ENCODE peak calls at places on chromosome 11, in four cellular contexts. Z is psoas muscle, O is keratinocyte, A is fibroblast of mammary gland. U is an unnamed sample.

GRCh38 chr11:57711414-57712255 is at the start of gene MED19:
- DNase-seq in Z (peak), O (peak), A (peak), U (peak)

GRCh38 chr11:80727315-80727714 is 1286.5 kb upstream of the TENM4 start:
- DNase-seq in A (peak), Z (no peak), O (no peak), U (no peak)

GRCh38 chr11:126530416-126530815 is 174.9 kb downstream of the ST3GAL4 start:
- DNase-seq in A (no peak), Z (no peak), O (no peak), U (no peak)

GRCh38 chr11:74647404-74647803 is 55.0 kb downstream of the POLD3 start:
- DNase-seq in Z (no peak), O (no peak), A (peak), U (no peak)

GRCh38 chr11:11463397-11463796 is 110.3 kb upstream of the CSNK2A3 start:
- DNase-seq in A (no peak), Z (no peak), O (no peak), U (no peak)

GRCh38 chr11:80163011-80163410 is 722.2 kb upstream of the TENM4 start:
- DNase-seq in A (no peak), Z (no peak), O (no peak), U (no peak)

GRCh38 chr11:110837535-110838127 is 125.4 kb upstream of the ARHGAP20 start:
- DNase-seq in O (no peak), Z (no peak), A (no peak), U (no peak)

GRCh38 chr11:122755409-122755808 is 82.9 kb upstream of the CRTAM start:
- DNase-seq in A (no peak), O (no peak), Z (no peak), U (no peak)

DNA sequence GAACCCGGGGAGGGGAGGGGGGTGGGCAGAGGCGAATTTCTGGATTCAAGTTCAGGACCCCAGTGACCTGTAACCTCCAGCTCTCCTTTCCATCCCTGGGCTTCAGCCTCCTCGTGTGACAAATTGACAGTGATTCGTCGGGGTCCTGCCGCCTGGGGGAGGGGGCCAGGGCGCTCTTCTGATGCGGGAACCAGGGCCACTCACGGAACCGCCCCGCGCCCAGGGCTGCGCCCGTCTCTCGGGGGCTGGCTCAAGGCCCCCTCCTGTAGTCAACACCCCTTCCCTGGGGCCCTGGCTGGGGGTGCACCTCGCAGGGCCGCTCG is 92.8 kb upstream of the ANO1 start:
- DNase-seq in Z (no peak), O (no peak), A (no peak), U (no peak)
- H3K4me3 ChIP-seq in Z (peak), O (no peak), A (no peak), U (peak)

GRCh38 chr11:118607401-118608267 is at the start of gene PHLDB1:
- DNase-seq in A (peak), O (no peak), Z (peak), U (peak)
- TF ChIP-seq CTCF in A (peak), O (peak), Z (peak), U (peak)

GRCh38 chr11:638616-639323 is 1.7 kb downstream of the DRD4 start:
- DNase-seq in A (no peak), O (no peak), Z (no peak), U (no peak)

GRCh38 chr11:637333-637592 is 194 bp downstream of the DRD4 start:
- DNase-seq in Z (peak), O (no peak), A (no peak), U (no peak)

GRCh38 chr11:637593-638507 is 781 bp downstream of the DRD4 start:
- DNase-seq in A (no peak), Z (peak), O (no peak), U (no peak)

GRCh38 chr11:635945-636510 is 1.0 kb upstream of the DRD4 start:
- DNase-seq in Z (no peak), A (no peak), O (no peak), U (no peak)

GRCh38 chr11:636511-637332 is at the start of gene DRD4:
- DNase-seq in A (no peak), O (no peak), Z (peak), U (no peak)
- H3K4me3 ChIP-seq in A (no peak), O (no peak), Z (peak), U (peak)

DNA sequence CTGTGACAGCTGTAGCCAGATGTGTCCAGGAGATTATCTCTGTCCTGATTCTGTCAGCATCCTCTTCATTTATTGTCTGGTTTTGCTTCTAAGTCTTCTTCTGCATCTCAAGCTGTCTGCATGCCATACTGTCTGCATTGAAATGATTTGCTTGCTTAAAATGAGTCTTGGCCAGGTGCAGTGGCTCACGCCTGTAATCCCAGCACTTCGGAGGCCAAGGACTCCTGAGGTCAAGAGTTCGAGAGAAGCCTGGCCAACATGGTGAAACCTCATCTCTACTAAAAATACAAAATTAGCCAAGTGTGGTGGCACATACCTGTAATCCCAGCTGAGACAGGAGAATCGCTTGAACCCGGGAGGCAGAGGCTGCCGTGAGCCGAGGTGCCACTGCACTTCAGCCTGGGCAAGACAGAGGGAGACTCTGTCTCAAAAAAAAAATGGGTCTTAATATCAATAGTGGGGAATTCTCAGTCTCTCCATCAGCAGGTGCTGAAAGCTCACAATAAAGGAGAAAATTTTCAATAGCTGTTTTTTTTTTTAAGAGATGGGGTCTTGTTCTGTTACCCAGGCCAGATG is 39.2 kb upstream of the AMPD3 start:
- DNase-seq in Z (no peak), O (no peak), A (no peak), U (no peak)
- TF ChIP-seq CTCF in Z (peak), O (peak), A (no peak), U (no peak)

GRCh38 chr11:18722293-18722637 is 3.7 kb downstream of the IGSF22 start:
- DNase-seq in O (no peak), A (no peak), Z (no peak), U (no peak)
- H3K4me3 ChIP-seq in O (peak), A (no peak), Z (peak), U (peak)

DNA sequence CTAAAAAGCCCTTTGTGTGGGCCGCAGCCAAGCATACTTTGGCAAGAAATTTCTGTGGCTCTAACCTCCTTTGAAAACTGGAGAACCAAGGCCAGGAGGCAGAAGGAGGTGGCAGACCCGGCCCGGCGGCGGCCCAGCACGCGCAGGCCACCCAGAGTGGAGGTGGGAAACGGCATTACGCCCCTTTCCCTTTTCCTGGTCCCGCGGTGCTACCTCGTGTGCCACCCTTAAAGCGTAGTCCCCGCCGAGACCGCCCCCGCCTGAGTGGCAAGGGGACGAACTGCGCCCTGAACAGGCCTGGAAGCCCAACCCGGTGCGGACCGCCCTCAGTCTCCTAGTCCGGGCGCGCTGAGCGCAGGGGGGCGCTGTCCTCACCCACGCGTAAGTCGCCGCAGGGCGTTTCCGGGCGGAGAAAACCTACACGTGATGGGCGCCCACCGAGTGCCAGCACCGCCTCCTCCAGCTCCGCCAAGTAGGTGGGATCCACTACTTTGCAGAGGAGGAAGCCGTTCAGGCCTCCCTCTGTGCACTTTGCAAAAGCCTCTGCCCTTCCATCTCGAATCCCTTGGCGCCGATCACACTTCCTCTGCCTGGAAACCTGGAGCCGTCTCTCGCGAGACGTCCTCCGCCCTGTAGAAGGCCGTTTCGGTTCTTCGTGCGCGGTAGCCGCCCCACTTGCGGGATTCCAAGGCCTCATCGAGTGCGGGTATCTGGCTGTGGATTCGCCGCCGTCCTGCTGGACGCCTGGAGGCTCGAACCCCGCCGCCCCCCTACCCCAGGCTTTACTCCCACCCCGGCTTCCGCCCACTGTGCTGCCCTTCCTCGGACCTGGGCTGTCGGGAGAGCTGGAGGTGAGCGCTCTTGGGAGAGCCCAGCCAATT is at the start of gene ACCS:
- DNase-seq in Z (peak), A (peak), O (peak), U (peak)
- TF ChIP-seq CTCF in Z (peak), A (peak), O (peak), U (peak)

GRCh38 chr11:128476031-128476430 is 111.3 kb downstream of the ETS1 start:
- DNase-seq in A (no peak), Z (no peak), O (no peak), U (no peak)
- H3K4me3 ChIP-seq in A (no peak), Z (no peak), O (no peak), U (no peak)

GRCh38 chr11:62912268-62912667 is 8.9 kb downstream of the CHRM1 start:
- DNase-seq in Z (no peak), O (no peak), A (no peak), U (no peak)
- TF ChIP-seq CTCF in Z (no peak), O (no peak), A (no peak), U (no peak)

GRCh38 chr11:16356751-16357365 is 512 bp upstream of the SOX6 start:
- DNase-seq in A (no peak), Z (no peak), O (no peak), U (peak)
- H3K4me3 ChIP-seq in A (no peak), Z (peak), O (no peak), U (peak)

GRCh38 chr11:69689484-69690319 is 14.1 kb downstream of the FGF19 start:
- DNase-seq in O (no peak), A (no peak), Z (no peak), U (no peak)

GRCh38 chr11:69686452-69686851 is 11.3 kb upstream of the LTO1 start:
- DNase-seq in Z (no peak), A (no peak), O (no peak), U (no peak)

GRCh38 chr11:69684651-69685050 is 9.5 kb upstream of the LTO1 start:
- DNase-seq in Z (no peak), O (no peak), A (no peak), U (no peak)

GRCh38 chr11:69685348-69685747 is 10.2 kb upstream of the LTO1 start:
- DNase-seq in A (no peak), O (no peak), Z (no peak), U (no peak)

DNA sequence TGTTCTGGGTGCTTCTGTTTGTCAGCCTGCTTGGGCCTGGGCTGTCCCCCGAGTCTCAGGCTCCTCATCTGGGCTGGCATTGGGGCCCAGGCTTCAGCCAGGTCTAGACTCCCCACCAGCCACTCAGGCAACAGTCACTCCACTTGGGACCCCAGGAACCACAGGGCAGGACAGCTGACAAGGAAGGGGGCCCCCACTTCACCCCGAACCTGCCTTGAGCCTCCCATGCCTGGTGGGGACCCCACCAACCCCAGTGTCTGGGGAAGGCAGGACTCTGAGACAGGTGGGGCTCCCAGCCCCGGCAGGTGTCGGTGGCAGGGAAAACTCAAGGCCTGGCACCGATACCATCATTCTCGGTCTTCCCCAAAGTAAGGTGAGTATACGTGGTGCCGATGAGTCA is 11.7 kb upstream of the LTO1 start:
- DNase-seq in Z (no peak), A (no peak), O (no peak), U (no peak)
- TF ChIP-seq CTCF in Z (no peak), A (no peak), O (no peak), U (no peak)

U was measured in left ventricle myocardium inferior.